ENCODE peak calls at places on chromosomes 1 and 21, in nine cellular contexts. One of them, this sample, is unnamed.

GRCh38 chr1:15682886-15683410 is 1.2 kb upstream of the PLEKHM2 start:
- DNase-seq in Panc1: no peak
- DNase-seq in K562: no peak
- DNase-seq in HL-60: no peak
- DNase-seq in endothelial cell of umbilical vein: no peak
- DNase-seq in breast epithelium: no peak
- DNase-seq in GM12891: no peak
- DNase-seq in GM23338: no peak
- DNase-seq in prostate gland: no peak
- DNase-seq in this sample: no peak

GRCh38 chr21:17931080-17931479 is 111.9 kb upstream of the C21orf91 start:
- DNase-seq in endothelial cell of umbilical vein: no peak
- DNase-seq in Panc1: no peak
- DNase-seq in breast epithelium: no peak
- DNase-seq in K562: peak; percentile 6
- DNase-seq in HL-60: peak; percentile 4
- DNase-seq in GM23338: peak; percentile 48
- DNase-seq in GM12891: no peak
- DNase-seq in prostate gland: no peak
- DNase-seq in this sample: no peak

GRCh38 chr1:193210991-193211390 is 24.6 kb upstream of the B3GALT2 start:
- DNase-seq in GM23338: no peak
- DNase-seq in Panc1: no peak
- DNase-seq in endothelial cell of umbilical vein: no peak
- DNase-seq in prostate gland: no peak
- DNase-seq in breast epithelium: no peak
- DNase-seq in K562: no peak
- DNase-seq in GM12891: no peak
- DNase-seq in HL-60: no peak
- DNase-seq in this sample: no peak

GRCh38 chr1:201302168-201302896 is 19.0 kb downstream of the PKP1 start:
- DNase-seq in breast epithelium: no peak
- DNase-seq in K562: no peak
- DNase-seq in GM23338: no peak
- DNase-seq in GM12891: no peak
- DNase-seq in Panc1: no peak
- DNase-seq in HL-60: no peak
- DNase-seq in endothelial cell of umbilical vein: no peak
- DNase-seq in prostate gland: peak; percentile 47
- DNase-seq in this sample: no peak

GRCh38 chr1:230868736-230869385 is 540 bp upstream of the C1orf198 start:
- DNase-seq in breast epithelium: peak; percentile 50
- DNase-seq in endothelial cell of umbilical vein: peak; percentile 45
- DNase-seq in HL-60: peak; percentile 11
- DNase-seq in prostate gland: peak; percentile 44
- DNase-seq in GM12891: peak; percentile 24
- DNase-seq in K562: peak; percentile 53
- DNase-seq in GM23338: peak; percentile 84
- DNase-seq in Panc1: no peak
- DNase-seq in this sample: no peak

GRCh38 chr1:204746838-204747442 is 61.4 kb upstream of the LRRN2 start:
- DNase-seq in breast epithelium: no peak
- DNase-seq in K562: peak; percentile 74
- DNase-seq in Panc1: peak; percentile 67
- DNase-seq in GM12891: peak; percentile 25
- DNase-seq in HL-60: peak; percentile 37
- DNase-seq in GM23338: peak; percentile 79
- DNase-seq in prostate gland: peak; percentile 24
- DNase-seq in endothelial cell of umbilical vein: peak; percentile 43
- DNase-seq in this sample: no peak

GRCh38 chr1:197692965-197693364 is 82.3 kb downstream of the DENND1B start:
- DNase-seq in GM12891: no peak
- DNase-seq in endothelial cell of umbilical vein: peak; percentile 23
- DNase-seq in K562: peak; percentile 17
- DNase-seq in breast epithelium: no peak
- DNase-seq in Panc1: no peak
- DNase-seq in prostate gland: no peak
- DNase-seq in GM23338: no peak
- DNase-seq in HL-60: no peak
- DNase-seq in this sample: no peak

GRCh38 chr1:56483104-56483503 is 96.3 kb downstream of the PLPP3 start:
- DNase-seq in K562: no peak
- DNase-seq in Panc1: no peak
- DNase-seq in GM23338: no peak
- DNase-seq in GM12891: no peak
- DNase-seq in prostate gland: no peak
- DNase-seq in HL-60: no peak
- DNase-seq in breast epithelium: no peak
- DNase-seq in endothelial cell of umbilical vein: peak; percentile 83
- DNase-seq in this sample: no peak

GRCh38 chr1:96865731-96866684 is 144.4 kb downstream of the PTBP2 start:
- DNase-seq in GM12891: no peak
- DNase-seq in endothelial cell of umbilical vein: peak; percentile 81
- DNase-seq in HL-60: no peak
- DNase-seq in GM23338: no peak
- DNase-seq in Panc1: no peak
- DNase-seq in breast epithelium: no peak
- DNase-seq in prostate gland: no peak
- DNase-seq in K562: no peak
- DNase-seq in this sample: no peak

GRCh38 chr1:184970691-184971161 is 3.6 kb downstream of the NIBAN1 start:
- DNase-seq in Panc1: no peak
- DNase-seq in endothelial cell of umbilical vein: no peak
- DNase-seq in GM23338: no peak
- DNase-seq in HL-60: no peak
- DNase-seq in breast epithelium: no peak
- DNase-seq in K562: no peak
- DNase-seq in prostate gland: no peak
- DNase-seq in GM12891: no peak
- DNase-seq in this sample: no peak

DNA sequence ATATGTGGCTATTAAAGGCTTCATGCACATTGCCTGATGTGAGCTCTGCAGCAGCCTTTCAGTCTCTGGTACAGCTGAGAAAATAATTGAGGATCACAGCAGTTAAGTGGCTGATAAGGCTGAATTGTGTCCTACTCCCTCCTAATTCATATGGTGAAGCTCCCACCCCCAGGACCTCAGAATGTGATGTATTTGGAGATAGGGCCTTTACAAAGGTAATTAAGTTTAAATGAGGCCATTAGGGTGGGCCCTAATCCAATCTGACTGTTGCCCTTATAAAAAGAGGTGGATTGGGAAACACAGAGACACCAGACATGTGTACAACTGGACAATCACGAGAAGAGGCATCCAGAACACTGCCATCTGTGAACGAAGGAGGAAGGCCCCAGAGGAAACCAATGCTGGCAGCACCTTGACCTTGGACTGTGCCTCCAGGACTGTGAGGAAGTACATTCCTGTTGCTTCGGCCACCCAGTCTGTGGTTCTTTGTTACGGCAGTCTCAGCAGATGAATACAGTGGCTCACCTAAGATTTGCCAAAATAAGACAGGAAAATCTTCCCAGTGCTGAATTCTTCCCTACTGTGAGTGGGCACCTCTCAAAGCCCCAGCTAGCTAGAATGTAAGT is 148.1 kb downstream of the TRABD2B start:
- DNase-seq in HL-60: no peak
- DNase-seq in K562: no peak
- DNase-seq in GM23338: no peak
- DNase-seq in endothelial cell of umbilical vein: no peak
- DNase-seq in breast epithelium: peak; percentile 59
- DNase-seq in prostate gland: no peak
- DNase-seq in Panc1: no peak
- DNase-seq in GM12891: no peak
- DNase-seq in this sample: no peak
- TF ChIP-seq POLR2AphosphoS5 in HL-60: no peak
- TF ChIP-seq POLR2AphosphoS5 in K562: no peak
- TF ChIP-seq POLR2AphosphoS5 in GM23338: no peak
- TF ChIP-seq POLR2AphosphoS5 in endothelial cell of umbilical vein: no peak
- TF ChIP-seq POLR2AphosphoS5 in breast epithelium: no peak
- TF ChIP-seq POLR2AphosphoS5 in prostate gland: no peak
- TF ChIP-seq POLR2AphosphoS5 in Panc1: no peak
- TF ChIP-seq POLR2AphosphoS5 in GM12891: no peak
- TF ChIP-seq POLR2AphosphoS5 in this sample: no peak

DNA sequence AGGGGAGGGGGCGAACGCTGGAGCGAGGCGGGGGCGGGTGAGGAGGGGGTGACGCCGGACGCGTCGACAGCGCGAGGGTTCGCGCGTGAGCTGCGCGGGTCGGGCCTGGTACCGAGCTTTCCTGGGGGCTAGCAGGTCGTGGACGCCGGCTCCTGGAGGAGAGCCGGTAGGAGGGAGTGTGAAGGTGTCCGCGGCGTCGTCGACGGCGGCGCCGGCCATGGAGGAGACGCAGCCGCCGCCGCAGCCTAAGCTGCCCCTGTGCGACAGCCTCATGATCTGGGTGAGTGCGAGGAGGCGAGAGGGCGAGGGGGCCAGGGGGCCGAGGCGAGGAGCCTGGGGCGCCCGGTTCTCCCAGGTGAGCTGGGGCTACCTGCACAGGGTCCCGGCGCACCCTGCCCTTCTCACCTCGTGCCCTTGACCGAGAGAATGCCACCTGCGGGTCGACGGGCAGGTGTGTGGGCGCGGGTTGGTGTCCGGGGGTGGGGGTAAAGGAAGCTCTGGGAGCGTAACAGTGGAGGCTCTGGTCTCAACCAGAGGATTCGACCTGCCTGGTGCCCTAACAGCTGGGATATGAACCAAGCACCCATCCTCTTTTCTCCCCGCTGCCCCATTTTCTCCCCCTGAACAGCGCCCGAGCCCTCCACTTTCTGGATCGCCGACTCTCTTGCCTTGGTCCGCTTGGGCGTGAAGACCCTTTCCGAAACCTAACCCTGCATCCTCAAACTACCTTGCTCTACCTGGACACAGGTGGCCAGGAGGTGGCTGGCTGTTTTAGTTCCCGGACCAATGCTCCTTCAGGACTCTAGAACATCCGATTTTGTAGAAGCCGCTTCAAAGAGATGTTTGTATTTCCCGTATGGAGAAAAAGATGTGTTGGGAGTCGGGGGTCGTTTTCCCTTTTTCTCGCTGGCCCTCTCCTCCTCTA is at the start of gene HOOK1:
- DNase-seq in endothelial cell of umbilical vein: no peak
- DNase-seq in GM23338: peak; percentile 34
- DNase-seq in breast epithelium: peak; percentile 20
- DNase-seq in GM12891: peak; percentile 11
- DNase-seq in K562: no peak
- DNase-seq in Panc1: no peak
- DNase-seq in prostate gland: peak; percentile 11
- DNase-seq in HL-60: no peak
- DNase-seq in this sample: peak; percentile 1
- TF ChIP-seq POLR2AphosphoS5 in endothelial cell of umbilical vein: no peak
- TF ChIP-seq POLR2AphosphoS5 in GM23338: no peak
- TF ChIP-seq POLR2AphosphoS5 in breast epithelium: no peak
- TF ChIP-seq POLR2AphosphoS5 in GM12891: no peak
- TF ChIP-seq POLR2AphosphoS5 in K562: no peak
- TF ChIP-seq POLR2AphosphoS5 in Panc1: no peak
- TF ChIP-seq POLR2AphosphoS5 in prostate gland: no peak
- TF ChIP-seq POLR2AphosphoS5 in HL-60: no peak
- TF ChIP-seq POLR2AphosphoS5 in this sample: no peak

GRCh38 chr1:51791888-51792287 is 86.6 kb downstream of the NRDC start:
- DNase-seq in K562: no peak
- DNase-seq in HL-60: no peak
- DNase-seq in prostate gland: no peak
- DNase-seq in endothelial cell of umbilical vein: no peak
- DNase-seq in breast epithelium: no peak
- DNase-seq in GM23338: no peak
- DNase-seq in GM12891: no peak
- DNase-seq in Panc1: no peak
- DNase-seq in this sample: no peak
- TF ChIP-seq POLR2AphosphoS5 in K562: no peak
- TF ChIP-seq POLR2AphosphoS5 in HL-60: no peak
- TF ChIP-seq POLR2AphosphoS5 in prostate gland: no peak
- TF ChIP-seq POLR2AphosphoS5 in endothelial cell of umbilical vein: peak; percentile 13
- TF ChIP-seq POLR2AphosphoS5 in breast epithelium: no peak
- TF ChIP-seq POLR2AphosphoS5 in GM23338: no peak
- TF ChIP-seq POLR2AphosphoS5 in GM12891: peak; percentile 77
- TF ChIP-seq POLR2AphosphoS5 in Panc1: no peak
- TF ChIP-seq POLR2AphosphoS5 in this sample: no peak

GRCh38 chr21:41325138-41325537 is 8.5 kb downstream of the FAM3B start:
- DNase-seq in endothelial cell of umbilical vein: no peak
- DNase-seq in K562: no peak
- DNase-seq in prostate gland: no peak
- DNase-seq in GM12891: no peak
- DNase-seq in HL-60: no peak
- DNase-seq in GM23338: no peak
- DNase-seq in breast epithelium: no peak
- DNase-seq in Panc1: no peak
- DNase-seq in this sample: no peak
- TF ChIP-seq POLR2AphosphoS5 in endothelial cell of umbilical vein: no peak
- TF ChIP-seq POLR2AphosphoS5 in K562: no peak
- TF ChIP-seq POLR2AphosphoS5 in prostate gland: no peak
- TF ChIP-seq POLR2AphosphoS5 in GM12891: no peak
- TF ChIP-seq POLR2AphosphoS5 in HL-60: no peak
- TF ChIP-seq POLR2AphosphoS5 in GM23338: no peak
- TF ChIP-seq POLR2AphosphoS5 in breast epithelium: no peak
- TF ChIP-seq POLR2AphosphoS5 in Panc1: no peak
- TF ChIP-seq POLR2AphosphoS5 in this sample: no peak

DNA sequence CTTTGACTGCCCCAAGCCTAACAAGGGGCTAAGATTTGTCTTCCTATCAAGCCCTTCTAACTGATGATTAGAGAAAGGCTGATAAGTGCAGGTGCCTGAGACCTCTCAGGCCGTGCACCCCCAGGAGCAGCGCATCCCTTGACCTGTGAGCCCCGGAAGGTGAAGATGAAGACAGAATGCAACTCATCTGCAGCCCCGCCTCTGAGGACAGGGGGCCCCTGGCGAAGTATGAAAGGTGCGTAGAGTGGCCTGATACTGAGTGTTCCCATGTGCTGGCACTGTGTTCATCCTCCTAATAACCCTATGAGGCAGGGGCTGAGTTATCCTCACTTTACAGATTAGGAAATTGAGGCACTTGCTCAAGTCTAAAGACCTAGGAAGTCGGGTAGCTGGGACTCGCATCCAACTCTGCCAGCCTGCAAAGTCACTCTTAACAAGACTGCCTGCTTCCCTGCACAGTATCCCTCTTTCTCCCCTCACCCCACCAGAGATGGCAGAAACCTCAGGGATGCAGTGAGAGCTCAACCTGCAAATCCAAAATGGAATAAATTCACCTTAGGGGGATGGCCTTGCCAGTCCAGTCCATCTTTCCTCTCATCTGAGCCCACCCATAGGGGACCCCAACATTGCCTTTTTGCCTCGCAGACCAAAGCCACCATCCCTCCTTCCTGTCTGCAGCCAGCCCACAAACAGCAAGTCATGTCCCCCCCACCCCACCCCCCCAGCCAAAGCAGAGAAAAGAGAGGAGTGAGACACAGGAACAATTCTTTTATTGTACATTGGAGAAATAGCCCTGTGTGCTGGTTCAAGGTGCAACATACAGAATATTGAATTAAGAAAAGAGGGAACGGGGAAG is 4.1 kb downstream of the CAMK2N1 start:
- DNase-seq in K562: no peak
- DNase-seq in endothelial cell of umbilical vein: no peak
- DNase-seq in prostate gland: no peak
- DNase-seq in HL-60: no peak
- DNase-seq in GM12891: no peak
- DNase-seq in Panc1: no peak
- DNase-seq in breast epithelium: no peak
- DNase-seq in GM23338: no peak
- DNase-seq in this sample: no peak
- TF ChIP-seq POLR2AphosphoS5 in K562: no peak
- TF ChIP-seq POLR2AphosphoS5 in endothelial cell of umbilical vein: no peak
- TF ChIP-seq POLR2AphosphoS5 in prostate gland: no peak
- TF ChIP-seq POLR2AphosphoS5 in HL-60: no peak
- TF ChIP-seq POLR2AphosphoS5 in GM12891: no peak
- TF ChIP-seq POLR2AphosphoS5 in Panc1: no peak
- TF ChIP-seq POLR2AphosphoS5 in breast epithelium: no peak
- TF ChIP-seq POLR2AphosphoS5 in GM23338: no peak
- TF ChIP-seq POLR2AphosphoS5 in this sample: no peak